ENCODE peak calls at places on chromosomes 16 and 17, in eight cellular contexts. J is Peyer's patch, B is GM12878, V is lower leg skin, P is suprapubic skin, E is transverse colon, N is IMR-90, A is body of pancreas. D is an unnamed sample.

GRCh38 chr16:11201498-11202259 is 54.3 kb downstream of the SOCS1 start:
- DNase-seq in J (no peak), B (no peak), V (no peak), P (no peak), E (no peak), N (peak), A (no peak), D (no peak)

GRCh38 chr17:78677303-78678219 is 100.4 kb upstream of the DNAH17 start:
- DNase-seq in J (no peak), B (no peak), V (no peak), P (no peak), E (no peak), N (no peak), A (no peak), D (no peak)

GRCh38 chr17:14741516-14741915 is 440.6 kb downstream of the HS3ST3B1 start:
- DNase-seq in J (no peak), B (no peak), V (no peak), P (no peak), E (no peak), N (peak), A (no peak), D (peak)

GRCh38 chr16:64983226-64983625 is 138.6 kb downstream of the CDH11 start:
- DNase-seq in J (no peak), B (no peak), V (no peak), P (no peak), E (no peak), N (no peak), A (no peak), D (no peak)

GRCh38 chr17:2178798-2179505 is 124.0 kb downstream of the HIC1 start:
- DNase-seq in J (no peak), B (no peak), V (no peak), P (no peak), E (no peak), N (no peak), A (no peak), D (no peak)

GRCh38 chr17:71334041-71334781 is 786.6 kb upstream of the SOX9 start:
- DNase-seq in J (no peak), B (no peak), V (no peak), P (no peak), E (no peak), N (peak), A (no peak), D (no peak)

GRCh38 chr17:32490101-32490482 is 3.3 kb downstream of the CDK5R1 start:
- DNase-seq in J (peak), B (no peak), V (no peak), P (peak), E (no peak), N (no peak), A (no peak), D (no peak)

GRCh38 chr16:65816556-65816955 is 549.9 kb upstream of the CDH5 start:
- DNase-seq in J (no peak), B (no peak), V (no peak), P (no peak), E (no peak), N (no peak), A (no peak), D (no peak)

GRCh38 chr17:7561589-7562207 is at the start of gene SENP3:
- DNase-seq in J (peak), B (no peak), V (peak), P (peak), E (peak), N (peak), A (peak), D (peak)

GRCh38 chr17:67615736-67616135 is 102.0 kb upstream of the NOL11 start:
- DNase-seq in J (no peak), B (no peak), V (peak), P (no peak), E (no peak), N (no peak), A (no peak), D (no peak)

GRCh38 chr17:705863-706262 is 8.8 kb downstream of the VPS53 start:
- DNase-seq in J (no peak), B (no peak), V (no peak), P (peak), E (no peak), N (no peak), A (no peak), D (no peak)

GRCh38 chr16:10981697-10982216 is 37.4 kb downstream of the CLEC16A start:
- DNase-seq in J (no peak), B (no peak), V (no peak), P (no peak), E (no peak), N (no peak), A (no peak), D (no peak)

GRCh38 chr16:2160915-2161551 is 5.5 kb downstream of the TRAF7 start:
- DNase-seq in J (no peak), B (no peak), V (peak), P (peak), E (peak), N (peak), A (no peak), D (no peak)

GRCh38 chr17:65055708-65056638 is 567 bp downstream of the GNA13 start:
- DNase-seq in J (peak), B (no peak), V (peak), P (peak), E (peak), N (peak), A (peak), D (no peak)
- TF ChIP-seq POLR2A in J (peak), B (no peak), V (no peak), P (peak), E (peak), N (no peak), A (no peak), D (peak)

DNA sequence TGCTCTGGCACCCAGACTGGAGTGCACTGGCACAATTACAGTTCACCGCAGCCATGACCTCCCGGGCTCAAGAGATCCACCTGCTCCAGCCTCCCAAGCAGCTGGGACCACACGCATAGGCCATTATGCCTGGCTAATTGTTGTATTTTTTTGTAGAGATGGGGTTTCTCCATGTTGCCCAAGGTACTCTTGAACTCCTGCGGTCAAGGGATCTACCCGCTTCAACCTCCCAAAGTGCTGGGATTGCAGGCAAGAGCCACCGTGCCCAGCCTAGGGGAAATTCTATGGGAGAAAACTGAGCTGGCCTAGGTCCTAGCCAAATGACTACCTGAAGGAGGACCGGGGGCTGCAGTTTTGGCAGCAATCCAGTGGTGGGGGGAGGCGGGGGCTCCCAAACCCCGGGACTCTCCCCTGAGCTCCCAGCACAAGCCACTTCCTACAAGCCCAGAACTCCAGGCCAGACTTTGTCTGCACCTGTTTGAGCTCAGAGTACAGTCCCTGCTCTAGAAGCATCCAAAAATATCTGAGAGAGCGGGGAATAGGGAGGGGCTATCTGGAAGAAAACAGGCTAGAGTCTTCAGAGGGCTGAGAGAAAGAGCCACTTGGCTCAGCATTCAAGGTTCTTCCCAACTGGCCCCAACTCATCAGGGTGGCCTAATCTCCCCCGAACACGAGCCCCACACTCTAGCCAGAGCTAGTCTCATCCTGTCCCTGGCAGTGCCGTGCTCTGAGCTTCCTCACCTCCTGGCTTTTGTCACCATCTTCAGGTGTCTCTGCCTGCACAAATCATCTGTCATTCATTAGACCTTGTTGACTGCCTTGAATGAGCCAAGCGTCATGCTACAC is 9.1 kb downstream of the SRL start:
- DNase-seq in J (no peak), B (no peak), V (no peak), P (no peak), E (no peak), N (no peak), A (no peak), D (no peak)
- TF ChIP-seq CTCF in J (no peak), B (no peak), V (no peak), P (no peak), E (no peak), N (no peak), A (no peak), D (no peak)

GRCh38 chr17:80414803-80415625 is at the start of gene ENDOV:
- DNase-seq in J (peak), B (peak), V (peak), P (peak), E (peak), N (peak), A (peak), D (peak)
- TF ChIP-seq POLR2A in J (peak), B (peak), V (no peak), P (peak), E (peak), N (peak), A (peak), D (peak)

DNA sequence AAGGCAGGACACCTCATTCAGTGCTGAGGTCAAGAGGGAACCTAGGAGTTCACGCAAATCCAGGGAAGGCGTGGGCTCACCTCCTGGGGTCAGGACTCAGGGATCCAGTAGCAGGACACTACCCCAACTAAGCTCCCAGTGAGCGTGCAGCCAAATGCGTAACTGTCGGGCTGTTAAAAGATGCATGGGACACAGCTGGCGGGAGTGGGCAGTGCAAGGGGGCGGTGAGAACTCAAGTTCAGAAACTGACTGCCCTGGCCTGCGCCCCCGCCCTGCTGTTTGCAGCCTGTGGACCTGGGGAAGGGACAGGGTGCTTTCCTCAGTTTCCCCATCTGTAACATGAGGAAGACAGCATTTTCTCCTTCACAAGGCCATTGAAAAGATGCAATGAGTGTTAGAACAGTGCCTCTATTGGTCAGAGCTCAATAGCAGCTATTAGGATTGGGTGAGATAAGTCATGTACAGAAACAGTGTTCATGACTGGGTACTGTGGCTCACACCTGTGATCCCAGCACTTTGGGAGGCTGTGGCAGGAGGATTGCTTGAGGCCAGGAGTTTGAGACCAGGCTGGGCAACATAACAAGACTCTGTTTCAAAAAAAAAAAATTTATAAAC is 20.2 kb downstream of the CDIPT start:
- DNase-seq in J (no peak), B (no peak), V (no peak), P (no peak), E (no peak), N (no peak), A (no peak), D (no peak)
- TF ChIP-seq CTCF in J (no peak), B (no peak), V (no peak), P (no peak), E (no peak), N (no peak), A (no peak), D (no peak)

DNA sequence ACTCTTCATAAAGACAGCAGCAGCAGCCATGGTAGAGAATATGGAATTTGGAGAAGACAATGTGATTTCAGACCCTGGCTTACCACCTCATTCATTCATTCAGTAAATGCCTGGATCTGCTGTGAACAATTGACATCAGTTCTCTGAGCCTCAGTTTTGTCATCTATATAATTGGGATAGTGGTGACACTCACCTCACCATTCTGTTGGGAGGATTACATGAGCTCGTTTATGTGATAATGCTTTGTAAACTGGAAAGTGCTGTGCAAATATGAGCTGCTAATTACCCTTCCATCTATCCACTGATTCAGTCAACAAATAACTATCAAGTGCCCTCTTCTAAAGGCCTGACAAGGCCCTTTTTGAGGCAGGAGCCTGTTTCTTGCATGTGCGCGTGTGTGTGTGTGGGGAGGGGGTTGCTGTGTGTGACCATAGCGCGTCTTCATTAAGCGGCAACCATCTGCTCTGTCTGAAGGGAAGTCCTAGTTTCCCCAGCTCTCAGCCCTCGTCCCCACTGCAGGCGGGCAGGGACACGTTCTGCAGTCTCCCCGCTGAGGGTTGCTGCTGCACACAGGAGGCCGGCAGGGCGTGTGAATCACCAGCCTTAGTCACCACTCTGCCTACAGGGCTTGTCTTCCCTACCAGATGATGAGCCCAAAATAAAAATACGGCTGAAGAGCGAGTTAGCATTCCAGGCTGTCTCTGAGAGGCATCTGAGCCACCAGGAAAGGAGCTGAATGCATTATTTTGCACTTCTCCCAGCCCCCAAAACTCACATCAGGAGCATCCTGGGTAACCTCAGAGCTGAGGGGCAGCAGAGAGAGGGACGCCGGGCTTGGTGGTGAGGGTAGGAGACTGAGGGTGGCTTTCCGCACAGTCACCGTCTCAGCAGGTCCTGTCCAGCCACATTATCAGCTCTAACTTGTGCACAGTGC is 19.9 kb downstream of the ARL4D start:
- DNase-seq in J (peak), B (no peak), V (peak), P (peak), E (peak), N (peak), A (no peak), D (no peak)
- TF ChIP-seq POLR2A in J (no peak), B (no peak), V (no peak), P (no peak), E (no peak), N (no peak), A (no peak), D (no peak)

DNA sequence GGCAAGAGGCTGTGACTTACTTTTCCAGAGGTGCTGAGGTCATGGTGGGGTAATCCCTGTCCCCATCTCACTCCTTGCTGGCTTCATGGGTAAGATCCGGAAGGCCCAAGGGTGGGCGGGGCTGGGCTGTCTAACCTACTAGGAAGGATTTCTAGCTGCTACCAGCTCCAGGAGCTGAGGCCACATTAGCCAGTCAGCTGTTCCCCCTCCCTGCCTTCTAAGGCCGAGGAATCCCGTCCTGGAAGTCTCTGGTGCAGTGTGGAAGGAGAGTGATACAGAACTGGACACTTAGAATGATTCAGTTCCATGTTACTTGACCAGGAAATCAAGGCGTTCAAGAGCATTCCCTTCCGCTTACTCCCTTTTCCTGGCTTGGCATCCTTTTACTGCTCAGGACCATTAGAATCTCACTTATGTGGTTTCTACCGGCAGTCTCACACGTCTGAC is 8.9 kb downstream of the GNGT2 start:
- DNase-seq in J (no peak), B (no peak), V (no peak), P (no peak), E (no peak), N (peak), A (no peak), D (no peak)
- TF ChIP-seq CTCF in J (no peak), B (no peak), V (no peak), P (no peak), E (no peak), N (no peak), A (no peak), D (no peak)

DNA sequence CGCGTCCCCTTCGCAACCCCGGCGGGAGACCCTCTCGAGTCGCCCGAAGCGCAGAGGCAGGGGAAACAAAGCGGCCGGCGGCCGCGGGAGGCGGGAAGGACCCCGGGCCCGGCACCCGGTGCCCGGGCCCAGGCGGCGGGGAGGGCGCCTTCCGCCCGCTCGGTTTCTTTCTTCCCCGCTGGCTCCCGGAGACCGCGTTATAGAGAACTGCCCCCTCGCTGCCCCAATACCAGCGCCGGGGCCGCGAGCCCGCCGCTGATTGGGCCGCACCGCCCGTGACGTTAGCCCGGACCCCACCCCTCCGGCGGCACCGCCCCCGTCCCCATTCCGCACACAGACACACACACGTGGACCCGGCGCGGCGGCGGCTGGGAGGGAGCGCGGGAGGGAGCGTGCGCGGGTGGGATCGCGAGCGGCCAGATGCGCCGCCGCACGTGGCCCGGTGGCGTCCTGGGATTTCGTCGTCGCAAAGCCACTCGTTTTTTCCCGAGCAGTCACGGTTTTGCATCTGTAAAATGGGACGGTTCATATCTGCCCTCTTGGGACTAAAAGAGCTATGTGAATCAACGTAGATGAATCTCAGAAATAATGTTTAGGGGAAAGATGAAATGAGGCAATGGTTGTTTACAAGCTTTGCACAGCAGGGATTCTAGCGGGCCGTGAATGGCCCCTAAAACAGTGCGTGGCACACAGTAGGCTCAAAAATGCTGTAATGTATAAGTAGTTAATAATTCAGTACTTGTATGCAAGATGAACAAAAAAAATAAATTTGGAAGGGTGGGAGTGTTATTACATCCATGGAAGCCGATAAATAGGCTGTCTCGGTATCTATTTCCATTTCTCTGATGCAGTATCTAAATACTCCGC is at the start of gene EPOP:
- DNase-seq in J (peak), B (no peak), V (peak), P (peak), E (peak), N (peak), A (peak), D (peak)
- TF ChIP-seq POLR2A in J (no peak), B (peak), V (no peak), P (peak), E (no peak), N (peak), A (peak), D (peak)

GRCh38 chr16:83878838-83879237 is 20.1 kb upstream of the MLYCD start:
- DNase-seq in J (no peak), B (no peak), V (no peak), P (no peak), E (no peak), N (peak), A (no peak), D (no peak)
- TF ChIP-seq CTCF in J (peak), B (no peak), V (no peak), P (no peak), E (no peak), N (peak), A (peak), D (peak)

GRCh38 chr16:8568231-8568617 is 22.1 kb downstream of the TMEM114 start:
- DNase-seq in J (no peak), B (no peak), V (peak), P (no peak), E (no peak), N (peak), A (no peak), D (no peak)

GRCh38 chr16:8572919-8573724 is 17.2 kb downstream of the TMEM114 start:
- DNase-seq in J (no peak), B (no peak), V (peak), P (no peak), E (no peak), N (peak), A (no peak), D (no peak)

GRCh38 chr16:8572063-8572918 is 18.0 kb downstream of the TMEM114 start:
- DNase-seq in J (no peak), B (no peak), V (peak), P (no peak), E (no peak), N (no peak), A (no peak), D (no peak)

GRCh38 chr16:8569650-8570338 is 20.5 kb downstream of the TMEM114 start:
- DNase-seq in J (no peak), B (no peak), V (peak), P (no peak), E (no peak), N (no peak), A (no peak), D (no peak)

GRCh38 chr16:8571061-8571596 is 19.2 kb downstream of the TMEM114 start:
- DNase-seq in J (no peak), B (no peak), V (peak), P (no peak), E (no peak), N (peak), A (no peak), D (no peak)
- TF ChIP-seq POLR2A in J (no peak), B (no peak), V (no peak), P (no peak), E (no peak), N (no peak), A (no peak), D (no peak)

D was measured in esophagus muscularis mucosa.